ENCODE peak calls at places on chromosomes 12 and 14, in six cellular contexts. R is cardiac fibroblast; J is activated naive CD8-positive, alpha-beta T cell treated with anti-CD3 and anti-CD28 coated beads, Interleukin-2, amount 50 U/mL, for 24 hours; F is fibroblast of mammary gland; M is activated CD8-positive, alpha-beta memory T cell treated with anti-CD3 and anti-CD28 coated beads, Interleukin-2, amount 10 ng/mL, durations not matched to agents 7 days and 5 days; Z is NCI-H1417. K is an unnamed sample.

GRCh38 chr12:7486512-7486911 is 17.1 kb downstream of the CD163 start:
- DNase-seq in J (no peak), M (no peak), R (no peak), F (no peak), Z (no peak), K (no peak)

GRCh38 chr12:113659416-113659815 is 187.7 kb upstream of the LHX5 start:
- DNase-seq in F (no peak), R (no peak), M (no peak), J (no peak), Z (no peak), K (no peak)

GRCh38 chr14:28101992-28102391 is 664.6 kb upstream of the FOXG1 start:
- DNase-seq in Z (peak; percentile 4), F (no peak), R (peak; percentile 1), J (no peak), M (no peak), K (no peak)

GRCh38 chr12:28946361-28946760 is 202.7 kb upstream of the FAR2 start:
- DNase-seq in Z (no peak), F (no peak), M (no peak), J (no peak), R (no peak), K (no peak)

GRCh38 chr12:31985832-31986231 is 26.6 kb downstream of the RESF1 start:
- DNase-seq in F (no peak), R (no peak), J (no peak), Z (no peak), M (no peak), K (no peak)

GRCh38 chr14:33534636-33535035 is 416.2 kb downstream of the EGLN3 start:
- DNase-seq in J (no peak), Z (no peak), F (no peak), R (peak; percentile 18), M (no peak), K (no peak)

GRCh38 chr12:1583421-1584078 is 10.8 kb downstream of the FBXL14 start:
- DNase-seq in R (peak; percentile 95), Z (peak; percentile 80), F (peak; percentile 93), M (peak; percentile 76), J (peak; percentile 70), K (no peak)

GRCh38 chr12:111759991-111760390 is 6.7 kb upstream of the ALDH2 start:
- DNase-seq in M (no peak), Z (no peak), J (no peak), R (no peak), F (no peak), K (no peak)

K was measured in osteocyte.